ENCODE peak calls at places on chromosomes 7 and 10, in five cellular contexts. One of them, this sample, is unnamed.

GRCh38 chr7:71303566-71303965 is 171.6 kb downstream of the GALNT17 start:
- DNase-seq in left ventricle myocardium inferior: no peak
- DNase-seq in neural crest cell: no peak
- DNase-seq in transverse colon: no peak
- DNase-seq in astrocyte of the spinal cord: peak
- DNase-seq in this sample: no peak

GRCh38 chr10:110631934-110632333 is 12.2 kb upstream of the RBM20 start:
- DNase-seq in neural crest cell: no peak
- DNase-seq in astrocyte of the spinal cord: no peak
- DNase-seq in transverse colon: no peak
- DNase-seq in left ventricle myocardium inferior: no peak
- DNase-seq in this sample: no peak

GRCh38 chr7:123871998-123872867 is 27.3 kb downstream of the HYAL4 start:
- DNase-seq in left ventricle myocardium inferior: no peak
- DNase-seq in astrocyte of the spinal cord: peak
- DNase-seq in transverse colon: peak
- DNase-seq in neural crest cell: peak
- DNase-seq in this sample: peak

GRCh38 chr10:110901954-110902819 is 16.8 kb downstream of the BBIP1 start:
- DNase-seq in left ventricle myocardium inferior: no peak
- DNase-seq in transverse colon: no peak
- DNase-seq in neural crest cell: no peak
- DNase-seq in astrocyte of the spinal cord: peak
- DNase-seq in this sample: no peak

GRCh38 chr10:48667960-48668541 is 16.6 kb upstream of the WDFY4 start:
- DNase-seq in transverse colon: peak
- DNase-seq in astrocyte of the spinal cord: no peak
- DNase-seq in neural crest cell: no peak
- DNase-seq in left ventricle myocardium inferior: no peak
- DNase-seq in this sample: no peak

GRCh38 chr7:18901881-18902280 is 215.6 kb downstream of the TWIST1 start:
- DNase-seq in transverse colon: no peak
- DNase-seq in astrocyte of the spinal cord: no peak
- DNase-seq in left ventricle myocardium inferior: no peak
- DNase-seq in neural crest cell: no peak
- DNase-seq in this sample: no peak

GRCh38 chr7:348962-349755 is 59.2 kb downstream of the FOXL3 start:
- DNase-seq in left ventricle myocardium inferior: no peak
- DNase-seq in astrocyte of the spinal cord: no peak
- DNase-seq in transverse colon: no peak
- DNase-seq in neural crest cell: no peak
- DNase-seq in this sample: no peak

GRCh38 chr7:136741941-136742340 is 126.5 kb upstream of the CHRM2 start:
- DNase-seq in astrocyte of the spinal cord: peak
- DNase-seq in transverse colon: no peak
- DNase-seq in left ventricle myocardium inferior: no peak
- DNase-seq in neural crest cell: no peak
- DNase-seq in this sample: no peak

GRCh38 chr7:110283056-110283455 is 807.9 kb upstream of the LRRN3 start:
- DNase-seq in astrocyte of the spinal cord: no peak
- DNase-seq in transverse colon: no peak
- DNase-seq in neural crest cell: no peak
- DNase-seq in left ventricle myocardium inferior: no peak
- DNase-seq in this sample: no peak

GRCh38 chr7:135447783-135448182 is 62.1 kb downstream of the CNOT4 start:
- DNase-seq in transverse colon: no peak
- DNase-seq in left ventricle myocardium inferior: no peak
- DNase-seq in neural crest cell: no peak
- DNase-seq in astrocyte of the spinal cord: no peak
- DNase-seq in this sample: no peak

GRCh38 chr10:4825868-4826787 is at the start of gene AKR1E2:
- DNase-seq in transverse colon: peak
- DNase-seq in astrocyte of the spinal cord: peak
- DNase-seq in neural crest cell: peak
- DNase-seq in left ventricle myocardium inferior: peak
- DNase-seq in this sample: peak

GRCh38 chr10:89241491-89242339 is 9.9 kb downstream of the LIPA start:
- DNase-seq in transverse colon: no peak
- DNase-seq in left ventricle myocardium inferior: no peak
- DNase-seq in astrocyte of the spinal cord: no peak
- DNase-seq in neural crest cell: no peak
- DNase-seq in this sample: no peak

GRCh38 chr10:93745411-93746065 is 12.2 kb upstream of the LGI1 start:
- DNase-seq in transverse colon: no peak
- DNase-seq in neural crest cell: no peak
- DNase-seq in left ventricle myocardium inferior: no peak
- DNase-seq in astrocyte of the spinal cord: peak
- DNase-seq in this sample: no peak

GRCh38 chr10:93751074-93751572 is 6.6 kb upstream of the LGI1 start:
- DNase-seq in transverse colon: no peak
- DNase-seq in neural crest cell: no peak
- DNase-seq in left ventricle myocardium inferior: no peak
- DNase-seq in astrocyte of the spinal cord: no peak
- DNase-seq in this sample: no peak

GRCh38 chr10:93742633-93743349 is 14.9 kb upstream of the LGI1 start:
- DNase-seq in astrocyte of the spinal cord: no peak
- DNase-seq in neural crest cell: no peak
- DNase-seq in transverse colon: no peak
- DNase-seq in left ventricle myocardium inferior: no peak
- DNase-seq in this sample: no peak

GRCh38 chr10:93749218-93749799 is 8.4 kb upstream of the LGI1 start:
- DNase-seq in astrocyte of the spinal cord: peak
- DNase-seq in transverse colon: peak
- DNase-seq in left ventricle myocardium inferior: no peak
- DNase-seq in neural crest cell: no peak
- DNase-seq in this sample: no peak

DNA sequence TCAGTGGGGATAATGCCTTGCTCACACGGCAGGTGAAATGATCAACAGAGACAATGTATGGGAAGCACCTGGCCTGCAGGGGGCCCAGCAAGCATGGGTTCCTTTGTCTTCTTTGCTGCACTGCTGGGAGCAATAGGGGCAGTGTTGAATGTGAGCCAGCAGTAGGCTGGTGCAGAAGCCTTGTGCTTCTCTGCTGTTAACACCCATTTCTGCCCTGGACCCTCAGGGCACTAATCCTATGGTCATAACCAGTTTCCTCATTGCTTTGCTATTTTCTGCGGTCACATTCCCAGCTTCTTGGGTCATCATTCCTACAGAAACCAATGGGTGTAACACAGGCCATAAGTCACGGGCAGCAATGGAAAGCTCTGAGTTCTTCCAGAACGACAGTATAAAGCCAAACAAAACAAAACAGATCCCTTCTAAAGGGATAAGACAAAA is 10.9 kb upstream of the LGI1 start:
- DNase-seq in left ventricle myocardium inferior: no peak
- DNase-seq in transverse colon: peak
- DNase-seq in astrocyte of the spinal cord: peak
- DNase-seq in neural crest cell: no peak
- DNase-seq in this sample: no peak
- TF ChIP-seq CTCF in left ventricle myocardium inferior: no peak
- TF ChIP-seq CTCF in transverse colon: peak
- TF ChIP-seq CTCF in astrocyte of the spinal cord: peak
- TF ChIP-seq CTCF in neural crest cell: peak
- TF ChIP-seq CTCF in this sample: peak

GRCh38 chr7:27727058-27727457 is 12.9 kb upstream of the TAX1BP1 start:
- DNase-seq in astrocyte of the spinal cord: no peak
- DNase-seq in left ventricle myocardium inferior: no peak
- DNase-seq in transverse colon: no peak
- DNase-seq in neural crest cell: no peak
- DNase-seq in this sample: no peak

GRCh38 chr7:27723086-27723485 is 16.9 kb upstream of the TAX1BP1 start:
- DNase-seq in transverse colon: no peak
- DNase-seq in left ventricle myocardium inferior: no peak
- DNase-seq in neural crest cell: no peak
- DNase-seq in astrocyte of the spinal cord: peak
- DNase-seq in this sample: no peak
- TF ChIP-seq CTCF in transverse colon: peak
- TF ChIP-seq CTCF in left ventricle myocardium inferior: peak
- TF ChIP-seq CTCF in neural crest cell: no peak
- TF ChIP-seq CTCF in astrocyte of the spinal cord: peak
- TF ChIP-seq CTCF in this sample: no peak

DNA sequence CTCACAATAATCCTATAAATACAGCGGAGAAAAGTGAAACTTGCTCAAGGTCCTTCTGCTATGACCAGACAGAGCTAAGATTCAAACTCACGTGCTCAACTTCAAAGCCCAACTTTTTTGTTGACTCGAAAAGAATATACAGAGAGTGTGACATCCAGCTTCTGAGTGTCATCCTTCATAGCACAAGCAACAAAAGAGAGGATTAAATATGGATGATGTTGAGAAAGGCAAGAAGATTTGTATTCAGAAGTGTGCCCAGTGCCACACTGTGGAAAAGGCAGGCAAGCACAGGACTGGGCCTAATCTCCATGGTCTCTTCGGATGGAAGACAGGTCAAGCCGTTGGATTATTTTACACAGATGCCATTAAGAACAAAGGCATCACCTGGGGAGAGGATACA is 2.1 kb upstream of the FAM3C start:
- DNase-seq in left ventricle myocardium inferior: no peak
- DNase-seq in transverse colon: no peak
- DNase-seq in astrocyte of the spinal cord: no peak
- DNase-seq in neural crest cell: no peak
- DNase-seq in this sample: no peak
- TF ChIP-seq CTCF in left ventricle myocardium inferior: peak
- TF ChIP-seq CTCF in transverse colon: no peak
- TF ChIP-seq CTCF in astrocyte of the spinal cord: peak
- TF ChIP-seq CTCF in neural crest cell: peak
- TF ChIP-seq CTCF in this sample: no peak

GRCh38 chr7:51034531-51035264 is 252.0 kb upstream of the GRB10 start:
- DNase-seq in neural crest cell: no peak
- DNase-seq in transverse colon: no peak
- DNase-seq in astrocyte of the spinal cord: peak
- DNase-seq in left ventricle myocardium inferior: no peak
- DNase-seq in this sample: no peak
- TF ChIP-seq CTCF in neural crest cell: no peak
- TF ChIP-seq CTCF in transverse colon: no peak
- TF ChIP-seq CTCF in astrocyte of the spinal cord: no peak
- TF ChIP-seq CTCF in left ventricle myocardium inferior: no peak
- TF ChIP-seq CTCF in this sample: no peak

This sample was measured in nephron progenitor cell.